ENCODE peak calls at places on chromosomes 5 and 9, in ten cellular contexts. W, S, C, X, I, E, B, Z, G and N are unnamed samples.

GRCh38 chr5:90802695-90803317 is 244.2 kb downstream of the ADGRV1 start:
- DNase-seq in W (peak; percentile 71), S (peak; percentile 27), C (peak; percentile 43), X (peak; percentile 32), I (no peak), E (no peak), B (no peak), Z (peak; percentile 39), G (peak; percentile 1), N (no peak)

GRCh38 chr9:137198051-137198747 is 2.3 kb downstream of the TPRN start:
- DNase-seq in W (no peak), S (no peak), C (peak; percentile 42), X (no peak), I (no peak), E (no peak), B (no peak), Z (no peak), G (no peak), N (no peak)

GRCh38 chr5:134574521-134574920 is 49.1 kb downstream of the JADE2 start:
- DNase-seq in W (no peak), S (peak; percentile 11), C (no peak), X (peak; percentile 64), I (no peak), E (no peak), B (peak; percentile 60), Z (no peak), G (no peak), N (no peak)

GRCh38 chr9:98251554-98251953 is 3.9 kb downstream of the TBC1D2 start:
- DNase-seq in W (peak; percentile 79), S (peak; percentile 92), C (no peak), X (peak; percentile 60), I (no peak), E (no peak), B (peak; percentile 52), Z (peak; percentile 97), G (peak; percentile 32), N (no peak)

GRCh38 chr9:522658-523057 is 308.0 kb downstream of the DOCK8 start:
- DNase-seq in W (peak; percentile 25), S (no peak), C (no peak), X (no peak), I (no peak), E (no peak), B (no peak), Z (peak; percentile 65), G (no peak), N (no peak)

GRCh38 chr9:93827545-93828330 is 127.4 kb downstream of the BARX1 start:
- DNase-seq in W (peak; percentile 61), S (peak; percentile 59), C (peak; percentile 30), X (peak; percentile 32), I (no peak), E (no peak), B (peak; percentile 87), Z (peak; percentile 67), G (peak; percentile 4), N (no peak)

GRCh38 chr9:91736898-91737601 is 213.0 kb downstream of the ROR2 start:
- DNase-seq in W (no peak), S (no peak), C (no peak), X (no peak), I (no peak), E (no peak), B (no peak), Z (no peak), G (no peak), N (no peak)

GRCh38 chr9:18386091-18386490 is 87.9 kb upstream of the ADAMTSL1 start:
- DNase-seq in W (no peak), S (no peak), C (no peak), X (peak; percentile 29), I (no peak), E (no peak), B (no peak), Z (no peak), G (no peak), N (no peak)

GRCh38 chr5:108728566-108729305 is 19.0 kb upstream of the FER start:
- DNase-seq in W (no peak), S (no peak), C (no peak), X (no peak), I (no peak), E (no peak), B (no peak), Z (no peak), G (no peak), N (no peak)

GRCh38 chr9:124257865-124258764 is at the start of gene NEK6:
- DNase-seq in W (peak; percentile 65), S (peak; percentile 55), C (peak; percentile 53), X (no peak), I (no peak), E (no peak), B (peak; percentile 86), Z (peak; percentile 64), G (no peak), N (peak; percentile 33)

GRCh38 chr5:179258922-179259730 is 86.1 kb downstream of the ADAMTS2 start:
- DNase-seq in W (peak; percentile 85), S (peak; percentile 99), C (no peak), X (peak; percentile 33), I (no peak), E (no peak), B (peak; percentile 47), Z (no peak), G (peak; percentile 37), N (no peak)

GRCh38 chr5:65722575-65723424 is 795 bp downstream of the NLN start:
- DNase-seq in W (peak; percentile 65), S (peak; percentile 77), C (peak; percentile 62), X (peak; percentile 50), I (no peak), E (peak; percentile 6), B (peak; percentile 69), Z (peak; percentile 70), G (no peak), N (no peak)

GRCh38 chr5:171366645-171367044 is 21.0 kb upstream of the NPM1 start:
- DNase-seq in W (no peak), S (no peak), C (no peak), X (no peak), I (no peak), E (no peak), B (no peak), Z (no peak), G (no peak), N (no peak)

GRCh38 chr9:137194909-137195308 is 5.6 kb downstream of the TPRN start:
- DNase-seq in W (no peak), S (no peak), C (no peak), X (no peak), I (no peak), E (no peak), B (no peak), Z (no peak), G (no peak), N (no peak)

GRCh38 chr5:115767424-115767823 is 49.0 kb downstream of the CDO1 start:
- DNase-seq in W (no peak), S (no peak), C (no peak), X (no peak), I (no peak), E (no peak), B (no peak), Z (no peak), G (no peak), N (no peak)

GRCh38 chr5:130520211-130520610 is 615.9 kb downstream of the CHSY3 start:
- DNase-seq in W (peak; percentile 53), S (peak; percentile 34), C (no peak), X (no peak), I (no peak), E (no peak), B (no peak), Z (no peak), G (no peak), N (no peak)

GRCh38 chr5:27328480-27328879 is 290.1 kb upstream of the CDH9 start:
- DNase-seq in W (peak; percentile 64), S (peak; percentile 30), C (no peak), X (peak; percentile 13), I (no peak), E (no peak), B (no peak), Z (peak; percentile 15), G (no peak), N (no peak)